ENCODE peak calls at places on chromosomes 1 and 21, in eight cellular contexts. T is ureter; R is effector memory CD8-positive, alpha-beta T cell; S is sigmoid colon; D is CD8-positive, alpha-beta T cell; O is stimulated activated CD4-positive, alpha-beta T cell treated with anti-CD3 and anti-CD28 coated beads, TNF-alpha, amount 100 ng/mL, for 24 hours; G is hypothalamus; Z is MM.1S. X is an unnamed sample.

GRCh38 chr1:86259390-86259789 is 102.8 kb upstream of the COL24A1 start:
- DNase-seq in S (no peak), O (no peak), R (no peak), T (no peak), Z (no peak), G (no peak), D (no peak), X (no peak)

GRCh38 chr1:40383095-40383487 is 9.6 kb downstream of the SMAP2 start:
- DNase-seq in G (no peak), D (no peak), Z (no peak), O (no peak), S (no peak), R (no peak), T (no peak), X (no peak)

GRCh38 chr1:93603106-93603505 is 78.5 kb downstream of the BCAR3 start:
- DNase-seq in S (peak), R (no peak), Z (no peak), G (no peak), O (no peak), T (no peak), D (no peak), X (no peak)

GRCh38 chr21:35529141-35529863 is 480.2 kb upstream of the RUNX1 start:
- DNase-seq in S (no peak), T (no peak), O (no peak), D (no peak), R (peak), Z (peak), G (no peak), X (no peak)

GRCh38 chr1:177274687-177275211 is 104.0 kb downstream of the BRINP2 start:
- DNase-seq in O (no peak), G (no peak), T (peak), D (no peak), Z (no peak), R (no peak), S (peak), X (no peak)

GRCh38 chr1:20110679-20111078 is 8.7 kb downstream of the PLA2G2D start:
- DNase-seq in D (no peak), Z (no peak), G (no peak), T (no peak), S (peak), O (no peak), R (no peak), X (peak)

GRCh38 chr1:109573785-109574184 is 25.4 kb downstream of the GNAI3 start:
- DNase-seq in R (no peak), T (no peak), S (no peak), O (no peak), D (no peak), Z (no peak), G (no peak), X (no peak)

GRCh38 chr1:18232052-18232451 is 124.5 kb downstream of the IGSF21 start:
- DNase-seq in O (no peak), T (no peak), D (no peak), R (no peak), G (no peak), S (no peak), Z (no peak), X (no peak)

GRCh38 chr1:80447533-80447932 is 1353.2 kb upstream of the ADGRL2 start:
- DNase-seq in O (no peak), D (no peak), Z (no peak), T (no peak), R (no peak), S (no peak), G (no peak), X (no peak)

GRCh38 chr1:109181807-109182163 is 31.9 kb upstream of the SARS1 start:
- DNase-seq in Z (no peak), O (no peak), T (no peak), G (no peak), D (no peak), S (no peak), R (no peak), X (no peak)

GRCh38 chr1:3320246-3321152 is 134.0 kb upstream of the ARHGEF16 start:
- DNase-seq in O (no peak), D (no peak), Z (no peak), R (no peak), T (no peak), G (no peak), S (no peak), X (no peak)

GRCh38 chr21:46392921-46393320 is 65.8 kb upstream of the DIP2A start:
- DNase-seq in R (no peak), O (no peak), Z (no peak), G (no peak), D (no peak), T (no peak), S (peak), X (peak)

X was measured in aorta.